ENCODE peak calls at places on chromosomes 6 and 20, in nine cellular contexts. One of them, this sample, is unnamed.
A peak's percentile ranks its signal among the peaks of the same experiment; 100 is the strongest.

GRCh38 chr6:104682722-104683643 is 176.7 kb downstream of the HACE1 start:
- DNase-seq in HCT116: peak; percentile 53
- DNase-seq in heart left ventricle: peak; percentile 41
- DNase-seq in HepG2: peak; percentile 40
- DNase-seq in transverse colon: peak; percentile 33
- DNase-seq in body of pancreas: peak; percentile 23
- DNase-seq in K562: peak; percentile 89
- DNase-seq in GM12891: peak; percentile 20
- DNase-seq in Peyer's patch: peak; percentile 27
- DNase-seq in this sample: peak; percentile 40

GRCh38 chr20:17369506-17369905 is 142.7 kb downstream of the PCSK2 start:
- DNase-seq in body of pancreas: no peak
- DNase-seq in transverse colon: no peak
- DNase-seq in Peyer's patch: no peak
- DNase-seq in K562: no peak
- DNase-seq in GM12891: no peak
- DNase-seq in HCT116: no peak
- DNase-seq in heart left ventricle: no peak
- DNase-seq in HepG2: no peak
- DNase-seq in this sample: no peak

GRCh38 chr20:50224553-50225255 is 34.1 kb downstream of the CEBPB start:
- DNase-seq in K562: no peak
- DNase-seq in Peyer's patch: no peak
- DNase-seq in transverse colon: peak; percentile 65
- DNase-seq in GM12891: no peak
- DNase-seq in HCT116: no peak
- DNase-seq in body of pancreas: peak; percentile 54
- DNase-seq in heart left ventricle: peak; percentile 80
- DNase-seq in HepG2: no peak
- DNase-seq in this sample: peak; percentile 42

GRCh38 chr20:9966966-9967365 is 67.8 kb upstream of the ANKEF1 start:
- DNase-seq in transverse colon: no peak
- DNase-seq in body of pancreas: no peak
- DNase-seq in Peyer's patch: no peak
- DNase-seq in heart left ventricle: no peak
- DNase-seq in HepG2: peak; percentile 13
- DNase-seq in GM12891: no peak
- DNase-seq in HCT116: no peak
- DNase-seq in K562: peak; percentile 2
- DNase-seq in this sample: no peak

GRCh38 chr6:166307981-166308768 is at the start of gene PRR18:
- DNase-seq in HCT116: no peak
- DNase-seq in Peyer's patch: no peak
- DNase-seq in body of pancreas: peak; percentile 30
- DNase-seq in heart left ventricle: no peak
- DNase-seq in GM12891: peak; percentile 46
- DNase-seq in HepG2: no peak
- DNase-seq in K562: no peak
- DNase-seq in transverse colon: no peak
- DNase-seq in this sample: no peak

GRCh38 chr20:11261533-11262000 is 587.8 kb upstream of the JAG1 start:
- DNase-seq in heart left ventricle: no peak
- DNase-seq in HCT116: no peak
- DNase-seq in Peyer's patch: no peak
- DNase-seq in HepG2: no peak
- DNase-seq in body of pancreas: no peak
- DNase-seq in GM12891: no peak
- DNase-seq in K562: no peak
- DNase-seq in transverse colon: no peak
- DNase-seq in this sample: no peak

GRCh38 chr6:125957391-125957693 is 772 bp downstream of the HINT3 start:
- DNase-seq in transverse colon: no peak
- DNase-seq in K562: no peak
- DNase-seq in HepG2: no peak
- DNase-seq in Peyer's patch: no peak
- DNase-seq in heart left ventricle: no peak
- DNase-seq in body of pancreas: no peak
- DNase-seq in HCT116: no peak
- DNase-seq in GM12891: no peak
- DNase-seq in this sample: no peak

GRCh38 chr6:138593100-138593877 is 94.0 kb upstream of the NHSL1 start:
- DNase-seq in K562: no peak
- DNase-seq in transverse colon: peak; percentile 45
- DNase-seq in HCT116: peak; percentile 64
- DNase-seq in GM12891: peak; percentile 22
- DNase-seq in heart left ventricle: peak; percentile 69
- DNase-seq in HepG2: peak; percentile 92
- DNase-seq in Peyer's patch: peak; percentile 22
- DNase-seq in body of pancreas: peak; percentile 21
- DNase-seq in this sample: peak; percentile 30

GRCh38 chr6:125728739-125729138 is 20.7 kb upstream of the HEY2 start:
- DNase-seq in HCT116: no peak
- DNase-seq in K562: peak; percentile 26
- DNase-seq in heart left ventricle: no peak
- DNase-seq in HepG2: no peak
- DNase-seq in transverse colon: no peak
- DNase-seq in Peyer's patch: no peak
- DNase-seq in body of pancreas: peak; percentile 14
- DNase-seq in GM12891: no peak
- DNase-seq in this sample: no peak

GRCh38 chr6:11847515-11848244 is 69.1 kb upstream of the ADTRP start:
- DNase-seq in Peyer's patch: no peak
- DNase-seq in K562: no peak
- DNase-seq in heart left ventricle: no peak
- DNase-seq in HCT116: no peak
- DNase-seq in HepG2: no peak
- DNase-seq in transverse colon: no peak
- DNase-seq in body of pancreas: no peak
- DNase-seq in GM12891: no peak
- DNase-seq in this sample: no peak

GRCh38 chr20:23667666-23668065 is 21.2 kb downstream of the CST4 start:
- DNase-seq in transverse colon: no peak
- DNase-seq in heart left ventricle: no peak
- DNase-seq in Peyer's patch: no peak
- DNase-seq in K562: no peak
- DNase-seq in GM12891: no peak
- DNase-seq in HepG2: no peak
- DNase-seq in HCT116: no peak
- DNase-seq in body of pancreas: no peak
- DNase-seq in this sample: no peak

GRCh38 chr20:59295531-59295930 is 4.9 kb upstream of the EDN3 start:
- DNase-seq in Peyer's patch: no peak
- DNase-seq in HCT116: no peak
- DNase-seq in HepG2: no peak
- DNase-seq in K562: no peak
- DNase-seq in heart left ventricle: no peak
- DNase-seq in body of pancreas: peak; percentile 28
- DNase-seq in transverse colon: no peak
- DNase-seq in GM12891: no peak
- DNase-seq in this sample: no peak

GRCh38 chr6:35924146-35924545 is 3.2 kb upstream of the SRPK1 start:
- DNase-seq in body of pancreas: no peak
- DNase-seq in heart left ventricle: no peak
- DNase-seq in HepG2: no peak
- DNase-seq in K562: no peak
- DNase-seq in transverse colon: no peak
- DNase-seq in GM12891: no peak
- DNase-seq in HCT116: no peak
- DNase-seq in Peyer's patch: no peak
- DNase-seq in this sample: no peak

GRCh38 chr6:35919085-35919826 is 1.6 kb downstream of the SRPK1 start:
- DNase-seq in HepG2: peak; percentile 75
- DNase-seq in Peyer's patch: no peak
- DNase-seq in heart left ventricle: no peak
- DNase-seq in K562: peak; percentile 37
- DNase-seq in GM12891: no peak
- DNase-seq in HCT116: no peak
- DNase-seq in transverse colon: no peak
- DNase-seq in body of pancreas: no peak
- DNase-seq in this sample: no peak

GRCh38 chr6:35919827-35920751 is 809 bp downstream of the SRPK1 start:
- DNase-seq in body of pancreas: peak; percentile 55
- DNase-seq in Peyer's patch: peak; percentile 29
- DNase-seq in GM12891: peak; percentile 20
- DNase-seq in heart left ventricle: no peak
- DNase-seq in transverse colon: peak; percentile 65
- DNase-seq in HCT116: no peak
- DNase-seq in K562: peak; percentile 65
- DNase-seq in HepG2: peak; percentile 56
- DNase-seq in this sample: peak; percentile 56

GRCh38 chr6:35922139-35922554 is 1.2 kb upstream of the SRPK1 start:
- DNase-seq in HepG2: peak; percentile 54
- DNase-seq in transverse colon: peak; percentile 37
- DNase-seq in HCT116: no peak
- DNase-seq in Peyer's patch: no peak
- DNase-seq in K562: peak; percentile 41
- DNase-seq in heart left ventricle: no peak
- DNase-seq in body of pancreas: no peak
- DNase-seq in GM12891: no peak
- DNase-seq in this sample: no peak

DNA sequence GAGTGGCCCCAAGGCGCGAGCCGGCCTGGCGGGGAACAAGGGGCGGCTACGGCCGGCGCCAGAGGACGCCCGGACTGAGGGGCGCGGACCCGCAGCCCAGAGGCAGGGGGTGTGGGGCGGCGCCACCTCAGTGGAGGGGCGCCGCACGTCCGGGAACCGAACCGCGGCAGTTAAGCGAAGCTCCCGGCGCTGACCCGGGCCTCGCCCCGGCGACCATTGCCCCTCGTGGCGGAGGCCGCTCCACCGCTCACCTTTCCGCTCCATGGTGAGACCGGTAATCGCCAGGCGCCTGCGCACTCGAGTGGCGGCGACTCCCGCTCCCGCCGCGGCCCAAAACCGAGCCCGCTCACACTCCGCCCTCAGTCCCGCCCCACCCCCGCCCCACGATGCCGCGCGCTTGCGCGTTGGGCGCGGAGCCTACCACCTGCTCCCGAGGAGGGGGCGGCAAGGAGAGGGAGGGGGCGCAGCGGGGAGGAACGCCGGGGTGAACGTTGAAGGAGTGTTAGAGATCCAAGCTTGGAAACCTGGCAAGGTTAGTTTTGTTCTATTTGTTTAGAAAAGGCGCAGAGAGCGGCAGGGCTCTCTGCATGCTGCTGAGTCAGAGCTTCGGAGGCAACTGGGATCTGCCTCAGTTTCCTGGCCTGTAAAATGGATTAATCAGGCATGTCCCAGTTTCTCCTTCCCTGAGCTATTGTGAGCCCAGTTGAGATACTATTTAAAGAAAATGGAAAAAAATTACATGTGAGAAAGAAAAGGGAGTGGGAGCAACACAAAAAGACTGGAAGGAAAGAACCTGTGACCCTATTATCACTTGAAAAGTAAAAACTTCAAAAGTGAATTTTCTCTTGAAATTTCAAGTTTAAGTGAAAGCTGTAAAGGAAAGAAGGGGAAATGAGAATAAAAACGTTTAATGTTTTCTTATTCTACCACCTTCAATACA is at the start of gene SRPK1:
- DNase-seq in K562: peak; percentile 98
- DNase-seq in heart left ventricle: peak; percentile 90
- DNase-seq in Peyer's patch: peak; percentile 86
- DNase-seq in HCT116: peak; percentile 72
- DNase-seq in transverse colon: peak; percentile 94
- DNase-seq in body of pancreas: peak; percentile 95
- DNase-seq in HepG2: peak; percentile 87
- DNase-seq in GM12891: peak; percentile 91
- DNase-seq in this sample: peak; percentile 93
- TF ChIP-seq POLR2A in K562: peak; percentile 92
- TF ChIP-seq POLR2A in heart left ventricle: no peak
- TF ChIP-seq POLR2A in Peyer's patch: peak; percentile 49
- TF ChIP-seq POLR2A in HCT116: peak; percentile 96
- TF ChIP-seq POLR2A in transverse colon: peak; percentile 81
- TF ChIP-seq POLR2A in body of pancreas: peak; percentile 73
- TF ChIP-seq POLR2A in HepG2: peak; percentile 97
- TF ChIP-seq POLR2A in GM12891: peak; percentile 84
- TF ChIP-seq POLR2A in this sample: no peak

GRCh38 chr6:136251394-136251793 is 1.3 kb upstream of the MTFR2 start:
- DNase-seq in transverse colon: no peak
- DNase-seq in K562: peak; percentile 64
- DNase-seq in Peyer's patch: no peak
- DNase-seq in HCT116: no peak
- DNase-seq in body of pancreas: no peak
- DNase-seq in GM12891: no peak
- DNase-seq in HepG2: no peak
- DNase-seq in heart left ventricle: no peak
- DNase-seq in this sample: no peak

GRCh38 chr6:136249336-136249735 is 775 bp downstream of the MTFR2 start:
- DNase-seq in heart left ventricle: no peak
- DNase-seq in Peyer's patch: no peak
- DNase-seq in HCT116: no peak
- DNase-seq in GM12891: no peak
- DNase-seq in K562: peak; percentile 45
- DNase-seq in transverse colon: no peak
- DNase-seq in HepG2: no peak
- DNase-seq in body of pancreas: no peak
- DNase-seq in this sample: no peak

GRCh38 chr6:136250686-136251008 is 536 bp upstream of the MTFR2 start:
- DNase-seq in transverse colon: no peak
- DNase-seq in HepG2: no peak
- DNase-seq in Peyer's patch: no peak
- DNase-seq in heart left ventricle: no peak
- DNase-seq in HCT116: no peak
- DNase-seq in K562: no peak
- DNase-seq in body of pancreas: no peak
- DNase-seq in GM12891: no peak
- DNase-seq in this sample: no peak

GRCh38 chr6:136252441-136252840 is 2.3 kb upstream of the MTFR2 start:
- DNase-seq in HepG2: no peak
- DNase-seq in heart left ventricle: no peak
- DNase-seq in body of pancreas: no peak
- DNase-seq in GM12891: no peak
- DNase-seq in HCT116: no peak
- DNase-seq in transverse colon: no peak
- DNase-seq in Peyer's patch: no peak
- DNase-seq in K562: no peak
- DNase-seq in this sample: no peak

GRCh38 chr6:136249811-136250685 is at the start of gene MTFR2:
- DNase-seq in transverse colon: peak; percentile 96
- DNase-seq in K562: peak; percentile 100
- DNase-seq in HepG2: peak; percentile 100
- DNase-seq in GM12891: peak; percentile 68
- DNase-seq in heart left ventricle: peak; percentile 97
- DNase-seq in HCT116: peak; percentile 98
- DNase-seq in body of pancreas: peak; percentile 95
- DNase-seq in Peyer's patch: peak; percentile 93
- DNase-seq in this sample: peak; percentile 95
- TF ChIP-seq POLR2A in transverse colon: no peak
- TF ChIP-seq POLR2A in K562: peak; percentile 93
- TF ChIP-seq POLR2A in HepG2: peak; percentile 92
- TF ChIP-seq POLR2A in GM12891: peak; percentile 91
- TF ChIP-seq POLR2A in heart left ventricle: no peak
- TF ChIP-seq POLR2A in HCT116: peak; percentile 82
- TF ChIP-seq POLR2A in body of pancreas: no peak
- TF ChIP-seq POLR2A in Peyer's patch: peak; percentile 47
- TF ChIP-seq POLR2A in this sample: no peak

GRCh38 chr6:90109141-90109540 is 187.5 kb downstream of the BACH2 start:
- DNase-seq in HepG2: no peak
- DNase-seq in Peyer's patch: peak; percentile 49
- DNase-seq in GM12891: no peak
- DNase-seq in heart left ventricle: no peak
- DNase-seq in transverse colon: no peak
- DNase-seq in HCT116: no peak
- DNase-seq in body of pancreas: no peak
- DNase-seq in K562: no peak
- DNase-seq in this sample: no peak
- TF ChIP-seq POLR2A in HepG2: no peak
- TF ChIP-seq POLR2A in Peyer's patch: no peak
- TF ChIP-seq POLR2A in GM12891: no peak
- TF ChIP-seq POLR2A in heart left ventricle: no peak
- TF ChIP-seq POLR2A in transverse colon: no peak
- TF ChIP-seq POLR2A in HCT116: no peak
- TF ChIP-seq POLR2A in body of pancreas: no peak
- TF ChIP-seq POLR2A in K562: no peak
- TF ChIP-seq POLR2A in this sample: no peak

GRCh38 chr20:53643031-53643832 is 49.6 kb upstream of the ZNF217 start:
- DNase-seq in GM12891: peak; percentile 52
- DNase-seq in HCT116: peak; percentile 57
- DNase-seq in HepG2: no peak
- DNase-seq in heart left ventricle: peak; percentile 30
- DNase-seq in transverse colon: peak; percentile 74
- DNase-seq in K562: peak; percentile 75
- DNase-seq in Peyer's patch: peak; percentile 75
- DNase-seq in body of pancreas: peak; percentile 54
- DNase-seq in this sample: peak; percentile 52
- TF ChIP-seq POLR2A in GM12891: peak; percentile 83
- TF ChIP-seq POLR2A in HCT116: no peak
- TF ChIP-seq POLR2A in HepG2: peak; percentile 77
- TF ChIP-seq POLR2A in heart left ventricle: no peak
- TF ChIP-seq POLR2A in transverse colon: peak; percentile 61
- TF ChIP-seq POLR2A in K562: no peak
- TF ChIP-seq POLR2A in Peyer's patch: no peak
- TF ChIP-seq POLR2A in body of pancreas: peak; percentile 8
- TF ChIP-seq POLR2A in this sample: no peak